ENCODE peak calls at places on chromosomes 7 and 10, in nine cellular contexts. S, Y, B, M, J, H, D, O and G are unnamed samples.
A peak's percentile ranks its signal among the peaks of the same experiment; 100 is the strongest.

GRCh38 chr7:115217373-115217772 is 295.5 kb downstream of the MDFIC start:
- DNase-seq in S (no peak), Y (no peak), B (no peak), M (no peak), J (no peak), H (no peak), D (no peak), O (no peak), G (no peak)

GRCh38 chr7:111092406-111093160 is 1.7 kb downstream of the LRRN3 start:
- DNase-seq in S (no peak), Y (no peak), B (no peak), M (no peak), J (no peak), H (no peak), D (no peak), O (no peak), G (no peak)

GRCh38 chr10:42951486-42952251 is 125.2 kb upstream of the RET start:
- DNase-seq in S (peak; percentile 64), Y (peak; percentile 14), B (peak; percentile 65), M (peak; percentile 14), J (peak; percentile 70), H (peak; percentile 51), D (no peak), O (peak; percentile 31), G (no peak)

GRCh38 chr7:142939226-142939910 is at the start of gene LLCFC1:
- DNase-seq in S (no peak), Y (no peak), B (peak; percentile 86), M (no peak), J (no peak), H (peak; percentile 6), D (no peak), O (no peak), G (no peak)

GRCh38 chr7:29398011-29398410 is 165.6 kb upstream of the PRR15 start:
- DNase-seq in S (no peak), Y (no peak), B (no peak), M (no peak), J (no peak), H (no peak), D (no peak), O (no peak), G (no peak)

GRCh38 chr7:73647725-73648592 is 19.7 kb upstream of the VPS37D start:
- DNase-seq in S (no peak), Y (no peak), B (no peak), M (no peak), J (no peak), H (no peak), D (no peak), O (no peak), G (no peak)

GRCh38 chr10:52212802-52213510 is 101.1 kb upstream of the DKK1 start:
- DNase-seq in S (no peak), Y (no peak), B (no peak), M (no peak), J (no peak), H (no peak), D (no peak), O (no peak), G (no peak)

GRCh38 chr10:110353244-110354119 is 48.8 kb upstream of the SMNDC1 start:
- DNase-seq in S (no peak), Y (no peak), B (peak; percentile 78), M (no peak), J (no peak), H (no peak), D (peak; percentile 95), O (no peak), G (peak; percentile 86)

GRCh38 chr7:148669907-148670306 is 28.8 kb upstream of the CUL1 start:
- DNase-seq in S (no peak), Y (no peak), B (no peak), M (no peak), J (no peak), H (no peak), D (no peak), O (no peak), G (no peak)

GRCh38 chr10:92222603-92223275 is 68.1 kb downstream of the CPEB3 start:
- DNase-seq in S (no peak), Y (no peak), B (no peak), M (no peak), J (no peak), H (no peak), D (peak; percentile 74), O (no peak), G (no peak)

GRCh38 chr7:130207642-130208041 is at the start of gene SSMEM1:
- DNase-seq in S (no peak), Y (no peak), B (no peak), M (no peak), J (no peak), H (no peak), D (peak; percentile 66), O (no peak), G (no peak)

GRCh38 chr10:116888380-116889055 is 39.2 kb downstream of the ENO4 start:
- DNase-seq in S (peak; percentile 78), Y (peak; percentile 67), B (peak; percentile 89), M (no peak), J (no peak), H (no peak), D (peak; percentile 90), O (peak; percentile 45), G (peak; percentile 76)

GRCh38 chr10:10699427-10699826 is 318.2 kb upstream of the CELF2 start:
- DNase-seq in S (no peak), Y (no peak), B (peak; percentile 27), M (no peak), J (no peak), H (no peak), D (no peak), O (no peak), G (no peak)

DNA sequence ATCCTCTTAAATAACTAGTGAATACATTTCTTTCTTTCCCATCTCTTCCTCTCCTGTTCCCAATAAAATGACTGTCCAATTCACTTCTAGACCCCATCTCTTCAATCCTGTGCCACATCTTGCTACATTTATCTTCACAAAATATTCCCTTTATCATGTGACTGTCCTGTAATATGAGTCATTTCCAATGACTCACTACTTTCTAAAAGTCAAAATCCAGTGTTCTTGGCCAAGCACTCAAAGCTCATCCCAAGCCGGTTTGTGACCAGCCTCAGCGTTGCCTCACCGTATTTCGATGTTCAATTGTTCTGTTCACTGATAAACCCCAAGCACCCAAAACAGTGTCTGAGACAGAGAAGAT is 104.7 kb downstream of the PARD3 start:
- DNase-seq in S (peak; percentile 85), Y (peak; percentile 57), B (no peak), M (no peak), J (no peak), H (no peak), D (peak; percentile 74), O (no peak), G (no peak)
- H3K27ac ChIP-seq in S (peak overlapping the region; percentile 55), Y (no peak overlapping the region), B (no peak overlapping the region), M (peak overlapping the region; percentile 66), J (peak overlapping the region; percentile 51), H (no peak overlapping the region), D (peak overlapping the region; percentile 15), O (peak overlapping the region; percentile 45), G (peak overlapping the region; percentile 24)

DNA sequence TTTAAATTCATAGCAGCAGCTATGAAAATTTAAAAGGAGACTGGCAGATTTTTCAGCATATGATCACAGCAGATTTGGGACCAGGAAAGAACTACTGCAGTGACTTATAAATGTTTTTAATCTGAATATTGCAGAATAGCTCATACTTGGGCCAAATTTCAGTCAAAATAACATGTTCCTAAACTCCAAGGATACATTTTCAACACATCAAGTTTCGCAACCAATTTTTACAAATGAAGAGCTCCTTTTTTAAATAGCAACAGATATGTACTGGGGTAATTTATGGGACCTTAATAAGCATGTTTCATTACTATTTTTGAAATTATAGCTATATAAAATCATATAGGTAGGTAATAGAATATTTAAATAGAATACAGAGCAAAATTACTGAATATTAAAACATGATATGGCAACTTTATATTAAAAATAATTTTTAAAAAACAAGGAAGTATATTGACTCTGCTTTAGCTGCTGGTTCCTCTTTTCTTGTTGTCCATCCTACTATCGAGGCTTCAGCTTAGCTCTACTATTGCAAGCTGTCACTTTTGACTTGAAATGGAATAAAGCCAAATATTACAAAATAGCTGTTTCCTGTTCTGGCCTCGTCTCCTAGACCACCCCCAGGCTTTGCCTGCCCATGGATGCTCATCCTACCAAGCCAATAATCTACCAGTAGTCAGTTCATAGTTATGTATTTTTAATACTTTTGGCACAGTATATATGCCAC is 123.1 kb downstream of the NRBF2 start:
- DNase-seq in S (no peak), Y (no peak), B (no peak), M (no peak), J (no peak), H (no peak), D (peak; percentile 20), O (no peak), G (no peak)
- H3K4me1 ChIP-seq in S (peaks cover 36% of the 10 kb centered on the region), Y (peaks cover 21% of the 10 kb centered on the region), B (no peaks in the 10 kb centered on the region), M (peaks cover 48% of the 10 kb centered on the region), J (peaks cover 82% of the 10 kb centered on the region), H (no peaks in the 10 kb centered on the region), D (peaks cover 9% of the 10 kb centered on the region), O (peaks cover 26% of the 10 kb centered on the region), G (peaks cover 22% of the 10 kb centered on the region)

GRCh38 chr10:91006752-91007346 is 86.0 kb upstream of the ANKRD1 start:
- DNase-seq in S (no peak), Y (no peak), B (no peak), M (no peak), J (no peak), H (no peak), D (no peak), O (no peak), G (no peak)
- H3K4me3 ChIP-seq in S (no peak overlapping the region), Y (no peak overlapping the region), B (no peak overlapping the region), M (no peak overlapping the region), J (no peak overlapping the region), H (no peak overlapping the region), D (no peak overlapping the region), O (no peak overlapping the region), G (no peak overlapping the region)

GRCh38 chr7:117015258-117016184 is 62.2 kb downstream of the ST7 start:
- DNase-seq in S (no peak), Y (no peak), B (no peak), M (no peak), J (no peak), H (no peak), D (no peak), O (no peak), G (no peak)

GRCh38 chr7:117012284-117013174 is 59.2 kb downstream of the ST7 start:
- DNase-seq in S (no peak), Y (no peak), B (peak; percentile 65), M (no peak), J (no peak), H (no peak), D (peak; percentile 36), O (no peak), G (no peak)

GRCh38 chr7:117017017-117017451 is 63.7 kb downstream of the ST7 start:
- DNase-seq in S (no peak), Y (no peak), B (no peak), M (no peak), J (no peak), H (no peak), D (no peak), O (no peak), G (no peak)

GRCh38 chr7:117014099-117014656 is 60.9 kb downstream of the ST7 start:
- DNase-seq in S (no peak), Y (no peak), B (no peak), M (no peak), J (no peak), H (no peak), D (no peak), O (no peak), G (no peak)

DNA sequence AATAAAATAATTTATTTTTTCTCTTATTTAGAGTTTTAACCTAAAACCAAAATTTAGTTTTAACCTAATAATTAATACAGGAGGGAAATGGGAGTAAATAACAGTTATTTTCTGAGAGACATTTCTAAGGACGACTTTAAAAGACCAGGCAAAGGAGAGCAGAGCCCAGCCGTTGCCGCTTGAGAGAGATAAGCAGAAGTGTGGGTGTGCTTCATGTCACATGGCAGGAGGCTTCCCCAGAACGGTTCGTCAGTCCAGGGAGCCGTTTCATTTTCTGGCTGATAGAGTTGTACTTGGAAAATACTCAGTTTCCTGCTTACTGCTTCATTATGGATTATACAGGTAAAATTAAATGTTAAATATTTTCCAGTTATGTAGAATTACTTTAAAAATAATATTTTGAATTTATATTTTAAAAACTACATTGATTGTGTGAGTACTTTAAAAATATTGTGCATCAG is 61.4 kb downstream of the ST7 start:
- DNase-seq in S (peak; percentile 77), Y (peak; percentile 76), B (peak; percentile 32), M (peak; percentile 60), J (peak; percentile 27), H (no peak), D (peak; percentile 65), O (peak; percentile 67), G (no peak)
- H3K27ac ChIP-seq in S (no peak overlapping the region), Y (peak overlapping the region; percentile 83), B (no peak overlapping the region), M (no peak overlapping the region), J (peak overlapping the region; percentile 9), H (no peak overlapping the region), D (no peak overlapping the region), O (no peak overlapping the region), G (no peak overlapping the region)